ENCODE peak calls at places on chromosomes 16 and 17, in ten cellular contexts. A, S, W, H, V, L, K, I, J and R are unnamed samples.

GRCh38 chr16:88733630-88734360 is 27.5 kb downstream of the CTU2 start:
- DNase-seq in A (no peak), S (no peak), W (no peak), H (no peak), V (no peak), L (no peak), K (no peak), I (no peak), J (no peak), R (no peak)

GRCh38 chr17:73586921-73587680 is 57.1 kb downstream of the SDK2 start:
- DNase-seq in A (no peak), S (no peak), W (no peak), H (no peak), V (no peak), L (no peak), K (no peak), I (no peak), J (no peak), R (no peak)

GRCh38 chr16:31107465-31107867 is 720 bp upstream of the BCKDK start:
- DNase-seq in A (no peak), S (no peak), W (no peak), H (no peak), V (peak), L (no peak), K (no peak), I (no peak), J (no peak), R (no peak)

GRCh38 chr17:29588561-29589411 is 662 bp downstream of the GIT1 start:
- DNase-seq in A (peak), S (no peak), W (no peak), H (no peak), V (peak), L (no peak), K (peak), I (no peak), J (no peak), R (no peak)

GRCh38 chr17:67262420-67262819 is 17.4 kb upstream of the HELZ start:
- DNase-seq in A (no peak), S (no peak), W (no peak), H (no peak), V (no peak), L (no peak), K (no peak), I (no peak), J (no peak), R (no peak)

GRCh38 chr16:51056331-51056730 is 94.7 kb downstream of the SALL1 start:
- DNase-seq in A (no peak), S (no peak), W (no peak), H (no peak), V (no peak), L (no peak), K (no peak), I (no peak), J (no peak), R (no peak)

GRCh38 chr16:2042171-2042570 is 5.5 kb downstream of the NTHL1 start:
- DNase-seq in A (no peak), S (no peak), W (no peak), H (no peak), V (no peak), L (no peak), K (no peak), I (no peak), J (peak), R (no peak)

GRCh38 chr17:81832608-81833159 is 407 bp downstream of the MCRIP1 start:
- DNase-seq in A (peak), S (peak), W (no peak), H (peak), V (peak), L (no peak), K (no peak), I (no peak), J (no peak), R (no peak)

GRCh38 chr17:38893612-38894011 is 23.8 kb downstream of the LASP1 start:
- DNase-seq in A (peak), S (peak), W (no peak), H (no peak), V (peak), L (no peak), K (no peak), I (no peak), J (no peak), R (no peak)

GRCh38 chr17:66492500-66493123 is 190.2 kb downstream of the PRKCA start:
- DNase-seq in A (no peak), S (no peak), W (no peak), H (no peak), V (no peak), L (no peak), K (no peak), I (no peak), J (no peak), R (no peak)

GRCh38 chr16:84331998-84332780 is 36.1 kb upstream of the ATP2C2 start:
- DNase-seq in A (no peak), S (no peak), W (no peak), H (no peak), V (no peak), L (no peak), K (no peak), I (no peak), J (no peak), R (no peak)

GRCh38 chr16:89410794-89411309 is 79.5 kb downstream of the ANKRD11 start:
- DNase-seq in A (peak), S (no peak), W (no peak), H (peak), V (no peak), L (no peak), K (peak), I (peak), J (peak), R (no peak)

GRCh38 chr17:82980632-82981031 is 98.8 kb upstream of the METRNL start:
- DNase-seq in A (no peak), S (no peak), W (no peak), H (no peak), V (no peak), L (no peak), K (no peak), I (no peak), J (no peak), R (no peak)

GRCh38 chr16:53093162-53093744 is 38.5 kb downstream of the CHD9 start:
- DNase-seq in A (no peak), S (no peak), W (no peak), H (no peak), V (no peak), L (no peak), K (no peak), I (no peak), J (no peak), R (no peak)

GRCh38 chr17:74852237-74853047 is 7.2 kb downstream of the GRIN2C start:
- DNase-seq in A (peak), S (no peak), W (peak), H (no peak), V (peak), L (no peak), K (no peak), I (no peak), J (no peak), R (peak)

GRCh38 chr16:18933501-18933900 is 7.3 kb upstream of the SMG1 start:
- DNase-seq in A (no peak), S (no peak), W (no peak), H (no peak), V (no peak), L (no peak), K (no peak), I (no peak), J (no peak), R (no peak)

GRCh38 chr16:11052080-11052808 is 107.9 kb downstream of the CLEC16A start:
- DNase-seq in A (no peak), S (no peak), W (no peak), H (no peak), V (peak), L (no peak), K (no peak), I (no peak), J (no peak), R (peak)

GRCh38 chr16:964696-965395 is 5.9 kb downstream of the LMF1 start:
- DNase-seq in A (no peak), S (no peak), W (no peak), H (no peak), V (no peak), L (no peak), K (peak), I (no peak), J (no peak), R (peak)

GRCh38 chr16:79607587-79607986 is 7.0 kb upstream of the MAF start:
- DNase-seq in A (no peak), S (no peak), W (no peak), H (no peak), V (no peak), L (no peak), K (no peak), I (no peak), J (no peak), R (no peak)

GRCh38 chr17:8119575-8120519 is 1.5 kb upstream of the ALOXE3 start:
- DNase-seq in A (peak), S (peak), W (peak), H (peak), V (peak), L (peak), K (peak), I (peak), J (peak), R (peak)

GRCh38 chr17:41583137-41584127 is 3.3 kb downstream of the KRT14 start:
- DNase-seq in A (no peak), S (no peak), W (no peak), H (no peak), V (no peak), L (no peak), K (no peak), I (no peak), J (peak), R (no peak)

GRCh38 chr17:66567234-66568170 is 265.1 kb downstream of the PRKCA start:
- DNase-seq in A (peak), S (peak), W (peak), H (peak), V (peak), L (peak), K (peak), I (peak), J (peak), R (peak)

GRCh38 chr17:20995164-20995872 is 47.5 kb downstream of the USP22 start:
- DNase-seq in A (no peak), S (peak), W (no peak), H (no peak), V (no peak), L (no peak), K (no peak), I (no peak), J (no peak), R (no peak)

GRCh38 chr17:20273741-20274500 is 193.4 kb downstream of the LGALS9B start:
- DNase-seq in A (no peak), S (no peak), W (no peak), H (no peak), V (no peak), L (no peak), K (no peak), I (no peak), J (no peak), R (no peak)

GRCh38 chr17:32156656-32157055 is 14.4 kb downstream of the RHOT1 start:
- DNase-seq in A (no peak), S (no peak), W (no peak), H (no peak), V (no peak), L (no peak), K (no peak), I (no peak), J (no peak), R (no peak)

GRCh38 chr16:11139624-11140375 is 116.2 kb downstream of the SOCS1 start:
- DNase-seq in A (peak), S (no peak), W (no peak), H (no peak), V (peak), L (no peak), K (no peak), I (no peak), J (no peak), R (peak)

GRCh38 chr16:83530293-83530692 is 277.5 kb upstream of the HSBP1 start:
- DNase-seq in A (no peak), S (no peak), W (no peak), H (no peak), V (no peak), L (no peak), K (no peak), I (peak), J (no peak), R (no peak)

GRCh38 chr17:49021095-49021767 is 24.0 kb downstream of the IGF2BP1 start:
- DNase-seq in A (no peak), S (no peak), W (no peak), H (no peak), V (no peak), L (no peak), K (no peak), I (no peak), J (no peak), R (no peak)

GRCh38 chr17:13084420-13084819 is 66.6 kb upstream of the ELAC2 start:
- DNase-seq in A (no peak), S (no peak), W (no peak), H (no peak), V (no peak), L (no peak), K (no peak), I (no peak), J (no peak), R (no peak)

GRCh38 chr17:8366231-8366630 is 10.3 kb downstream of the KRABD2 start:
- DNase-seq in A (peak), S (no peak), W (no peak), H (no peak), V (no peak), L (no peak), K (no peak), I (no peak), J (no peak), R (no peak)

GRCh38 chr17:43935926-43936261 is 6.4 kb downstream of the PPY start:
- DNase-seq in A (no peak), S (no peak), W (no peak), H (no peak), V (no peak), L (no peak), K (no peak), I (no peak), J (no peak), R (no peak)

GRCh38 chr17:60388742-60389141 is 3.2 kb downstream of the USP32 start:
- DNase-seq in A (no peak), S (no peak), W (no peak), H (no peak), V (no peak), L (no peak), K (no peak), I (no peak), J (no peak), R (no peak)